ENCODE peak calls at places on chromosomes 4 and X, in four cellular contexts. R is NB4, V is esophagus squamous epithelium, L is GM12892. I is an unnamed sample.

GRCh38 chr4:182547435-182547834 is 304.2 kb downstream of the TENM3 start:
- DNase-seq in R (no peak), V (no peak), L (peak; percentile 1), I (no peak)

GRCh38 chr4:107519057-107519456 is 201.0 kb downstream of the PAPSS1 start:
- DNase-seq in R (peak; percentile 8), V (no peak), L (no peak), I (no peak)

GRCh38 chr4:122773021-122773420 is 40.5 kb downstream of the BBS12 start:
- DNase-seq in R (no peak), V (no peak), L (no peak), I (no peak)

GRCh38 chrX:44937606-44938005 is 64.6 kb downstream of the KDM6A start:
- DNase-seq in R (no peak), V (no peak), L (no peak), I (no peak)

GRCh38 chrX:83984961-83985360 is 124.0 kb downstream of the CYLC1 start:
- DNase-seq in R (no peak), V (no peak), L (no peak), I (no peak)

GRCh38 chr4:52126946-52127345 is 75.8 kb downstream of the SPATA18 start:
- DNase-seq in R (no peak), V (no peak), L (no peak), I (no peak)

GRCh38 chr4:149113804-149114430 is 671.7 kb upstream of the NR3C2 start:
- DNase-seq in R (no peak), V (no peak), L (no peak), I (no peak)

GRCh38 chr4:88659061-88659889 is 38.4 kb downstream of the NAP1L5 start:
- DNase-seq in R (peak; percentile 20), V (no peak), L (no peak), I (peak; percentile 8)

GRCh38 chr4:55028196-55028595 is 97.2 kb downstream of the KDR start:
- DNase-seq in R (no peak), V (no peak), L (no peak), I (no peak)

GRCh38 chr4:118774989-118775388 is 60.9 kb downstream of the SEC24D start:
- DNase-seq in R (no peak), V (no peak), L (no peak), I (no peak)

GRCh38 chr4:155590751-155591150 is 75.9 kb upstream of the GUCY1A1 start:
- DNase-seq in R (no peak), V (no peak), L (no peak), I (no peak)

GRCh38 chr4:40956726-40957255 is 207.0 kb downstream of the NSUN7 start:
- DNase-seq in R (no peak), V (no peak), L (no peak), I (no peak)

GRCh38 chr4:90095000-90095399 is 32.2 kb upstream of the CCSER1 start:
- DNase-seq in R (no peak), V (no peak), L (no peak), I (no peak)

GRCh38 chrX:12843668-12844279 is 23.1 kb upstream of the TLR7 start:
- DNase-seq in R (no peak), V (no peak), L (no peak), I (no peak)

GRCh38 chr4:39305902-39306677 is 60.1 kb downstream of the RFC1 start:
- DNase-seq in R (peak; percentile 20), V (no peak), L (no peak), I (no peak)

GRCh38 chr4:8287606-8288280 is 18.2 kb downstream of the HTRA3 start:
- DNase-seq in R (peak; percentile 88), V (no peak), L (no peak), I (no peak)

GRCh38 chr4:8470451-8471024 is 30.0 kb downstream of the TRMT44 start:
- DNase-seq in R (no peak), V (no peak), L (no peak), I (no peak)

DNA sequence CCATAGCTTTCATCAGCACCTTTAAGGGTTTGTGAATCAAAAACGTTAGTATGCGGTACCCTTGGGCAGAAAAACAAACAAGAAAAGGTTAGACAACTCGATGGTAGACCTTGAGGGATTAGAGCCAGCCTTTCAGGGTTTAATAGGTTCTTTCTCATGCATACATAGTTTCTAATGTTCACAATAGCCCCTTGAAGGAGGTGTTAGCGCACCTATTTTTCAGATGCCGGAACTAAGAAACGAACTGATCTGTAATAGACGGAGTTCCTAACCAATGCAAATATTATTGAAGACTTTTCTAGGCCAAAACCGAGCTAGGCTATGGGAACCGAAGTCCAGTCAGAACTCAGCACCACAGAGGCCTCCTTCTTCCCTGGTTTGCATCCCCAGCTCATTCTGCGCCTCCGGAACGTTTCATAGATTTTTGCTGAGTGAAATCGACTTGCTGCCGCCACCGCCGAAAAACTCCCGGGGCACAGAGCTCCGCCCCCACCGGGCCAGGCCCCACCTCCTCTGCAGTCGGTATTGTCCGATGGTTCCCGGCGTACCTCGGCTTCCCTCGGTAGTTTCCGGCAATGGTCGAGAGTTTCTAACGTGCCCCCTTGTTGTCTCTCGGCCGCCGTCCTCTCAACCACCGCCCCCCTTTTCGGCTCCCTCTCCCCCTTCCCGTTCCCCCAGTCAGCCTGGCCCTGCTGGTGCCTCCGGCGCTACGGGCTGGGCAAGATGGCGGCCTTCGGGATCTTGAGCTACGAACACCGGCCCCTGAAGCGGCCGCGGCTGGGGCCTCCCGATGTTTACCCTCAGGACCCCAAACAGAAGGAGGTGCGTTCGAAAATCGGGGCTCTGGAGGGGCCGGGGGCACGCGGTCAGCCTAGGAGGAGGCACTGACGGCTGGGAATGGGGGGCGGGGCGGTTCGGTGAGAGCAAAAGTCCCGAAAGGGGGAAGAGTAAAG is at the start of gene MED12:
- DNase-seq in R (peak; percentile 88), V (peak; percentile 22), L (peak; percentile 66), I (peak; percentile 59)
- TF ChIP-seq POLR2A in R (peak; percentile 61), V (no peak), L (peak; percentile 61), I (peak; percentile 31)

DNA sequence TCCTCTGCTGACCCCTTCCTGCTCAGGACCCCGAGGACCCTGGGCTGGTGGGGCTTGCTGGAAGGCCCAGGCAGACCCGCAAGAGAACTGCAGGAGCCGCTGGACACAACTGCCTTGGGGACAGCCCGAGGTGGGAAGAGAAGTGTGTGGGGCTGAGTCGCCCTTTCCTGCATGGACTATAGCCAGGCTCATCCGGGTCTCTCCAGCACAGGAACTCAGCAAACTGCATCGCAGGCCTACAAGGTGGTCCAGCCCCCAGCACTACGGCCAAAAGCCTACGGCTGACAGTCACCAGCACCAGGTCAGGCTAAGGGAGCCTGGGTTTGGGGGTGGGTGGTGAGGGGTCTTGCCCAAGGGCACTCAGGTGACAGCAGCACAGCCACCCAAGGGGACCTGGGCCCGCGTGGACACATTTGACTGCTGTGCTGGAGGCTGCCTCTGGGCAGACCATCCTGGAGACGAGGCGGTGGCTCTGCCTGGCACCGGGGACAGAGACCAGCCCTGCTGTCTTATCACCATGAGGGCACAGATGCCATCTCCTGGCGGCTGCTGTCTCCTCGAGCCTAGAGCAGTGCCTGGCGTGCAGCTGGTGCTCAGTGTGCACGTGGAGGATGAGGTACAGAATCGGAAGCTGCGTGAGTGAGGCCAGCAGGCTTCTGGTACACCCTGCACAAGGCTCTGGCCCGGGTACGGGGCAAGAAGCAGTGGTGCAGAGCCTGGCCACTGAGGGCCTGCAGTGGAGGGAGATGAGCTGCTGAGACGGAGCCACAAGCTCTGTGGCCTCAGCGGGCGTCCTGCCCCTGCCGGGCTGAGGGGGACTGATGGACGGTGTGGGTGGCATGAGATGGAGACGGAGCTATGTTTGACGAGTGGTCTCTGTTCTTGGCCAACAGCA is 15.1 kb downstream of the LRPAP1 start:
- DNase-seq in R (no peak), V (no peak), L (no peak), I (no peak)
- TF ChIP-seq POLR2A in R (no peak), V (no peak), L (no peak), I (no peak)

DNA sequence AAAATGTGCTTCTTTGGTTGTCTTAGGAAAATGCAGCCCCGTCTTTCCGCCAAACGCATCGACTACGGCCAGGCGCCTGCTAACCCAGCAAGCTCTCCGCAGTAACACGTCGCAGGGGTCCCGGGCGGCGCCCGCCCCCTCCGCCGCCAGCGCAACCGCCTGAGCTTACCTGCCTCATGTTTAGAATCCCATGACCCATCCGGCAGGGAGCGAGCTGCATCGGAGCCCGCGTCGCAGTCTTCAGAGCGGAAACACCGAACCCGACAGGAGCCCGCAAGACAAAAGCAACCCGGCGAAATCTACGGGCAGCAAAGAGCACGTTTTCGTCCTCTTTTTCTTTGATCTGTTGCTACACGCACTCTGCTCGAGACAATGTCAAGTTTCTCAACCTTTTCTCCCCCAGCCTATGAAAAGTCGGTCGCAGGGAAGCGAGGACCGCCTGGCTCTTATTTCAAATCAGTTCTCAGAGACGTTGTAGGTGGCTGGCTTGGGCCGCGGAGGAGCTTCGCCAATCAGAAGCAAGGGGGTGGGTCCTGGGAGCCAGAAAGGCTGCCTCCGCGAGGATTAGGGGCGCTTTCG is at the start of gene MID1:
- DNase-seq in R (no peak), V (no peak), L (no peak), I (no peak)
- TF ChIP-seq POLR2A in R (no peak), V (peak; percentile 30), L (no peak), I (no peak)

GRCh38 chr4:12446237-12446636 is 1017.5 kb upstream of the HS3ST1 start:
- DNase-seq in R (no peak), V (no peak), L (no peak), I (no peak)
- TF ChIP-seq POLR2A in R (no peak), V (no peak), L (no peak), I (no peak)

GRCh38 chrX:155881158-155881993 is at the start of gene VAMP7:
- DNase-seq in R (peak; percentile 93), V (peak; percentile 48), L (peak; percentile 38), I (peak; percentile 68)
- TF ChIP-seq POLR2A in R (peak; percentile 84), V (peak; percentile 46), L (peak; percentile 82), I (peak; percentile 82)

DNA sequence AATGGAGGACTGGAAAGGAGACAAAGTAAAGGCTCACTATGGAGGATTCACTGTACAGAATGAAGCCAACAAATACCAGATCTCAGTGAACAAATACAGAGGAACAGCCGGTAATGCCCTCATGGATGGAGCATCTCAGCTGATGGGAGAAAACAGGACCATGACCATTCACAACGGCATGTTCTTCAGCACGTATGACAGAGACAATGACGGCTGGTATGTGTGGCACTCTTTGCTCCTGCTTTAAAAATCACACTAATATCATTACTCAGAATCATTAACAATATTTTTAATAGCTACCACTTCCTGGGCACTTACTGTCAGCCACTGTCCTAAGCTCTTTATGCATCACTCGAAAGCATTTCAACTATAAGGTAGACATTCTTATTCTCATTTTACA is 6.8 kb downstream of the FGB start:
- DNase-seq in R (no peak), V (no peak), L (no peak), I (no peak)
- TF ChIP-seq POLR2A in R (no peak), V (no peak), L (no peak), I (no peak)

DNA sequence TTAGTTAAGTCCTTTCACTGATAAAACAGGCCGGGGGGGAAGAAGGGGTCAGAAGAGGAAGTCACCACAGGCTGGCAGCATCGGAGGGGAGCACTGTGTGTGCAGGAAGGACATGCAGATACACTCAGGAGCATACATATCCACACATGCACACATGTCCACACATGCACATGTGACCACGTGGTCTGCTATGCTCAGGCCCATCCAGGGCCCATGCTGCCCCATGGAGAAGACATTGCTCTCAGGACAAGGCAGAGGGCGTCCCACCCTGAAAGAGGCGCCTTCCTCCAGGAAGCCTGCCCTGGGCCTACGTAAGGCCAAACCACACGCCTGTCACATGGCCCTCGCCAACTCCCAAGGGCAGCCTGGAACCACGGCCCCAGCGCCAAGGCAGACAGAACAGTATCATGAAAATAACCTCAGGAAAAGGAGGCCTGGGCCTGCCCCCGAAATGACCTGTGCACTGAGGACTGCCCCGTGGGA is 15.8 kb downstream of the WDR1 start:
- DNase-seq in R (peak; percentile 45), V (no peak), L (no peak), I (no peak)
- TF ChIP-seq POLR2A in R (no peak), V (no peak), L (no peak), I (no peak)

GRCh38 chrX:154374361-154375155 is at the start of gene FLNA:
- DNase-seq in R (peak; percentile 37), V (no peak), L (no peak), I (no peak)
- TF ChIP-seq POLR2A in R (no peak), V (peak; percentile 48), L (no peak), I (no peak)